ENCODE peak calls at places on chromosome 11, in eight cellular contexts. One of them, this sample, is unnamed.

GRCh38 chr11:83051760-83052671 is 19.7 kb downstream of the RAB30 start:
- DNase-seq in posterior vena cava: no peak
- DNase-seq in ACHN: no peak
- DNase-seq in endothelial cell: no peak
- DNase-seq in ELR: peak
- DNase-seq in T follicular helper cell: no peak
- DNase-seq in NCI-H345: peak
- DNase-seq in effector CD4-positive, alpha-beta T cell: no peak
- DNase-seq in this sample: no peak

GRCh38 chr11:32052218-32052617 is 38.7 kb upstream of the RCN1 start:
- DNase-seq in posterior vena cava: no peak
- DNase-seq in ACHN: peak
- DNase-seq in endothelial cell: peak
- DNase-seq in ELR: peak
- DNase-seq in T follicular helper cell: peak
- DNase-seq in NCI-H345: peak
- DNase-seq in effector CD4-positive, alpha-beta T cell: peak
- DNase-seq in this sample: peak

GRCh38 chr11:67628710-67629385 is 889 bp downstream of the NUDT8 start:
- DNase-seq in posterior vena cava: peak
- DNase-seq in ACHN: no peak
- DNase-seq in endothelial cell: no peak
- DNase-seq in ELR: no peak
- DNase-seq in T follicular helper cell: no peak
- DNase-seq in NCI-H345: no peak
- DNase-seq in effector CD4-positive, alpha-beta T cell: no peak
- DNase-seq in this sample: no peak

GRCh38 chr11:109552376-109552775 is 130.4 kb downstream of the C11orf87 start:
- DNase-seq in posterior vena cava: no peak
- DNase-seq in ACHN: no peak
- DNase-seq in endothelial cell: no peak
- DNase-seq in ELR: peak
- DNase-seq in T follicular helper cell: no peak
- DNase-seq in NCI-H345: no peak
- DNase-seq in effector CD4-positive, alpha-beta T cell: no peak
- DNase-seq in this sample: no peak

GRCh38 chr11:114285599-114285998 is 10.6 kb upstream of the NNMT start:
- DNase-seq in posterior vena cava: no peak
- DNase-seq in ACHN: no peak
- DNase-seq in endothelial cell: no peak
- DNase-seq in ELR: peak
- DNase-seq in T follicular helper cell: no peak
- DNase-seq in NCI-H345: no peak
- DNase-seq in effector CD4-positive, alpha-beta T cell: no peak
- DNase-seq in this sample: no peak

GRCh38 chr11:73323464-73323863 is 15.4 kb downstream of the ARHGEF17 start:
- DNase-seq in posterior vena cava: peak
- DNase-seq in ACHN: no peak
- DNase-seq in endothelial cell: peak
- DNase-seq in ELR: peak
- DNase-seq in T follicular helper cell: no peak
- DNase-seq in NCI-H345: no peak
- DNase-seq in effector CD4-positive, alpha-beta T cell: no peak
- DNase-seq in this sample: no peak

GRCh38 chr11:28447226-28447625 is 339.0 kb downstream of the METTL15 start:
- DNase-seq in posterior vena cava: no peak
- DNase-seq in ACHN: no peak
- DNase-seq in endothelial cell: no peak
- DNase-seq in ELR: peak
- DNase-seq in T follicular helper cell: no peak
- DNase-seq in NCI-H345: no peak
- DNase-seq in effector CD4-positive, alpha-beta T cell: no peak
- DNase-seq in this sample: no peak

GRCh38 chr11:115612331-115612730 is 108.1 kb upstream of the CADM1 start:
- DNase-seq in posterior vena cava: no peak
- DNase-seq in ACHN: no peak
- DNase-seq in endothelial cell: no peak
- DNase-seq in ELR: no peak
- DNase-seq in T follicular helper cell: no peak
- DNase-seq in NCI-H345: no peak
- DNase-seq in effector CD4-positive, alpha-beta T cell: no peak
- DNase-seq in this sample: no peak

GRCh38 chr11:125091247-125091876 is 20.1 kb downstream of the TMEM218 start:
- DNase-seq in posterior vena cava: peak
- DNase-seq in ACHN: peak
- DNase-seq in endothelial cell: peak
- DNase-seq in ELR: peak
- DNase-seq in T follicular helper cell: no peak
- DNase-seq in NCI-H345: peak
- DNase-seq in effector CD4-positive, alpha-beta T cell: no peak
- DNase-seq in this sample: peak

GRCh38 chr11:85827768-85828639 is 17.1 kb upstream of the SYTL2 start:
- DNase-seq in posterior vena cava: no peak
- DNase-seq in ACHN: peak
- DNase-seq in endothelial cell: no peak
- DNase-seq in ELR: peak
- DNase-seq in T follicular helper cell: no peak
- DNase-seq in NCI-H345: no peak
- DNase-seq in effector CD4-positive, alpha-beta T cell: peak
- DNase-seq in this sample: no peak

GRCh38 chr11:34316347-34317037 is 41.3 kb downstream of the ABTB2 start:
- DNase-seq in posterior vena cava: no peak
- DNase-seq in ACHN: no peak
- DNase-seq in endothelial cell: no peak
- DNase-seq in ELR: peak
- DNase-seq in T follicular helper cell: no peak
- DNase-seq in NCI-H345: no peak
- DNase-seq in effector CD4-positive, alpha-beta T cell: no peak
- DNase-seq in this sample: no peak

GRCh38 chr11:83035070-83035854 is 36.4 kb downstream of the RAB30 start:
- DNase-seq in posterior vena cava: no peak
- DNase-seq in ACHN: no peak
- DNase-seq in endothelial cell: no peak
- DNase-seq in ELR: no peak
- DNase-seq in T follicular helper cell: no peak
- DNase-seq in NCI-H345: no peak
- DNase-seq in effector CD4-positive, alpha-beta T cell: no peak
- DNase-seq in this sample: no peak

GRCh38 chr11:1879941-1880720 is 11.6 kb downstream of the PRR33 start:
- DNase-seq in posterior vena cava: peak
- DNase-seq in ACHN: no peak
- DNase-seq in endothelial cell: peak
- DNase-seq in ELR: no peak
- DNase-seq in T follicular helper cell: no peak
- DNase-seq in NCI-H345: no peak
- DNase-seq in effector CD4-positive, alpha-beta T cell: no peak
- DNase-seq in this sample: no peak

GRCh38 chr11:134374891-134375550 is 37.0 kb downstream of the B3GAT1 start:
- DNase-seq in posterior vena cava: peak
- DNase-seq in ACHN: no peak
- DNase-seq in endothelial cell: no peak
- DNase-seq in ELR: no peak
- DNase-seq in T follicular helper cell: no peak
- DNase-seq in NCI-H345: no peak
- DNase-seq in effector CD4-positive, alpha-beta T cell: no peak
- DNase-seq in this sample: no peak

GRCh38 chr11:77065878-77066228 is 918 bp upstream of the CAPN5 start:
- DNase-seq in posterior vena cava: peak
- DNase-seq in ACHN: no peak
- DNase-seq in endothelial cell: no peak
- DNase-seq in ELR: no peak
- DNase-seq in T follicular helper cell: no peak
- DNase-seq in NCI-H345: no peak
- DNase-seq in effector CD4-positive, alpha-beta T cell: no peak
- DNase-seq in this sample: no peak

GRCh38 chr11:6845383-6845782 is at the start of gene OR10A5:
- DNase-seq in posterior vena cava: no peak
- DNase-seq in ACHN: no peak
- DNase-seq in endothelial cell: no peak
- DNase-seq in ELR: no peak
- DNase-seq in T follicular helper cell: no peak
- DNase-seq in NCI-H345: no peak
- DNase-seq in effector CD4-positive, alpha-beta T cell: no peak
- DNase-seq in this sample: no peak

GRCh38 chr11:44189986-44190882 is 94.8 kb downstream of the EXT2 start:
- DNase-seq in posterior vena cava: no peak
- DNase-seq in ACHN: no peak
- DNase-seq in endothelial cell: no peak
- DNase-seq in ELR: no peak
- DNase-seq in T follicular helper cell: no peak
- DNase-seq in NCI-H345: no peak
- DNase-seq in effector CD4-positive, alpha-beta T cell: no peak
- DNase-seq in this sample: no peak

GRCh38 chr11:78451371-78452150 is 33.9 kb upstream of the GAB2 start:
- DNase-seq in posterior vena cava: no peak
- DNase-seq in ACHN: no peak
- DNase-seq in endothelial cell: no peak
- DNase-seq in ELR: no peak
- DNase-seq in T follicular helper cell: no peak
- DNase-seq in NCI-H345: no peak
- DNase-seq in effector CD4-positive, alpha-beta T cell: no peak
- DNase-seq in this sample: no peak

GRCh38 chr11:1199689-1200610 is 22.9 kb upstream of the MUC5B start:
- DNase-seq in posterior vena cava: peak
- DNase-seq in ACHN: no peak
- DNase-seq in endothelial cell: no peak
- DNase-seq in ELR: no peak
- DNase-seq in T follicular helper cell: no peak
- DNase-seq in NCI-H345: no peak
- DNase-seq in effector CD4-positive, alpha-beta T cell: no peak
- DNase-seq in this sample: no peak

GRCh38 chr11:62169448-62169847 is 20.6 kb upstream of the SCGB1D1 start:
- DNase-seq in posterior vena cava: no peak
- DNase-seq in ACHN: no peak
- DNase-seq in endothelial cell: no peak
- DNase-seq in ELR: no peak
- DNase-seq in T follicular helper cell: no peak
- DNase-seq in NCI-H345: no peak
- DNase-seq in effector CD4-positive, alpha-beta T cell: no peak
- DNase-seq in this sample: no peak

GRCh38 chr11:9574556-9574805 is 1.0 kb downstream of the WEE1 start:
- DNase-seq in posterior vena cava: peak
- DNase-seq in ACHN: no peak
- DNase-seq in endothelial cell: peak
- DNase-seq in ELR: peak
- DNase-seq in T follicular helper cell: no peak
- DNase-seq in NCI-H345: no peak
- DNase-seq in effector CD4-positive, alpha-beta T cell: no peak
- DNase-seq in this sample: no peak